ENCODE peak calls at places on chromosomes 7 and 10, in nine cellular contexts. M, V, K, I, B, L, J, N and A are unnamed samples.

GRCh38 chr10:47369251-47369894 is 14.7 kb downstream of the ZNF488 start:
- DNase-seq in M (no peak), V (no peak), K (no peak), I (no peak), B (no peak), L (no peak), J (no peak), N (no peak), A (no peak)

GRCh38 chr10:22476601-22477364 is 131.5 kb downstream of the SPAG6 start:
- DNase-seq in M (peak), V (no peak), K (no peak), I (no peak), B (no peak), L (no peak), J (no peak), N (no peak), A (no peak)

GRCh38 chr7:123229426-123229825 is 29.7 kb upstream of the SLC13A1 start:
- DNase-seq in M (no peak), V (no peak), K (no peak), I (no peak), B (no peak), L (no peak), J (no peak), N (no peak), A (no peak)

GRCh38 chr7:105011771-105012502 is 2.1 kb upstream of the KMT2E start:
- DNase-seq in M (peak), V (no peak), K (no peak), I (no peak), B (no peak), L (no peak), J (peak), N (no peak), A (no peak)

GRCh38 chr7:147492621-147493020 is 1097.9 kb upstream of the C7orf33 start:
- DNase-seq in M (no peak), V (peak), K (no peak), I (no peak), B (no peak), L (no peak), J (peak), N (no peak), A (no peak)

GRCh38 chr10:48506147-48506917 is 98.5 kb downstream of the ARHGAP22 start:
- DNase-seq in M (no peak), V (no peak), K (no peak), I (peak), B (no peak), L (no peak), J (peak), N (no peak), A (no peak)

GRCh38 chr10:97138777-97139317 is 46.9 kb downstream of the SLIT1 start:
- DNase-seq in M (no peak), V (no peak), K (no peak), I (no peak), B (no peak), L (no peak), J (no peak), N (no peak), A (no peak)

GRCh38 chr7:129225931-129226572 is 1.2 kb downstream of the AHCYL2 start:
- DNase-seq in M (no peak), V (no peak), K (no peak), I (no peak), B (no peak), L (no peak), J (no peak), N (no peak), A (no peak)

GRCh38 chr7:131619336-131620305 is 63.2 kb upstream of the PODXL start:
- DNase-seq in M (no peak), V (no peak), K (no peak), I (no peak), B (no peak), L (no peak), J (peak), N (no peak), A (no peak)

GRCh38 chr10:13536674-13537366 is 8.0 kb upstream of the BEND7 start:
- DNase-seq in M (peak), V (peak), K (no peak), I (peak), B (no peak), L (no peak), J (peak), N (peak), A (peak)